ENCODE peak calls at places on chromosomes 11 and 22, in nine cellular contexts. One of them, this sample, is unnamed.

GRCh38 chr11:101128571-101129202 is 926 bp downstream of the PGR start:
- DNase-seq in stimulated activated CD4-positive, alpha-beta T cell treated with anti-CD3 and anti-CD28 coated beads, Interleukin-2, amount 100 ng/mL, for 48 hours: no peak
- DNase-seq in neural crest cell: peak
- DNase-seq in naive thymus-derived CD8-positive, alpha-beta T cell: no peak
- DNase-seq in activated CD8-positive, alpha-beta memory T cell treated with anti-CD3 and anti-CD28 coated beads, Interleukin-2, amount 50 U/mL, for 4 hours: no peak
- DNase-seq in HTR-8/SVneo: peak
- DNase-seq in heart left ventricle: peak
- DNase-seq in hippocampal formation: no peak
- DNase-seq in stimulated activated effector memory CD8-positive, alpha-beta T cell treated with anti-CD3 and anti-CD28 coated beads, Interleukin-12 subunit alpha, Interleukin-12 subunit beta, amount 100 ng/mL, for 72 hours: no peak
- DNase-seq in this sample: peak

GRCh38 chr11:9943346-9944110 is 279.7 kb downstream of the SWAP70 start:
- DNase-seq in heart left ventricle: no peak
- DNase-seq in naive thymus-derived CD8-positive, alpha-beta T cell: no peak
- DNase-seq in neural crest cell: no peak
- DNase-seq in activated CD8-positive, alpha-beta memory T cell treated with anti-CD3 and anti-CD28 coated beads, Interleukin-2, amount 50 U/mL, for 4 hours: no peak
- DNase-seq in hippocampal formation: no peak
- DNase-seq in stimulated activated effector memory CD8-positive, alpha-beta T cell treated with anti-CD3 and anti-CD28 coated beads, Interleukin-12 subunit alpha, Interleukin-12 subunit beta, amount 100 ng/mL, for 72 hours: no peak
- DNase-seq in HTR-8/SVneo: no peak
- DNase-seq in stimulated activated CD4-positive, alpha-beta T cell treated with anti-CD3 and anti-CD28 coated beads, Interleukin-2, amount 100 ng/mL, for 48 hours: no peak
- DNase-seq in this sample: no peak

GRCh38 chr22:49889071-49889470 is 29.2 kb downstream of the ALG12 start:
- DNase-seq in stimulated activated effector memory CD8-positive, alpha-beta T cell treated with anti-CD3 and anti-CD28 coated beads, Interleukin-12 subunit alpha, Interleukin-12 subunit beta, amount 100 ng/mL, for 72 hours: no peak
- DNase-seq in naive thymus-derived CD8-positive, alpha-beta T cell: no peak
- DNase-seq in stimulated activated CD4-positive, alpha-beta T cell treated with anti-CD3 and anti-CD28 coated beads, Interleukin-2, amount 100 ng/mL, for 48 hours: no peak
- DNase-seq in neural crest cell: no peak
- DNase-seq in activated CD8-positive, alpha-beta memory T cell treated with anti-CD3 and anti-CD28 coated beads, Interleukin-2, amount 50 U/mL, for 4 hours: no peak
- DNase-seq in heart left ventricle: no peak
- DNase-seq in HTR-8/SVneo: no peak
- DNase-seq in hippocampal formation: peak
- DNase-seq in this sample: no peak

GRCh38 chr22:39699631-39700348 is 129.2 kb downstream of the CACNA1I start:
- DNase-seq in naive thymus-derived CD8-positive, alpha-beta T cell: no peak
- DNase-seq in neural crest cell: peak
- DNase-seq in hippocampal formation: peak
- DNase-seq in stimulated activated CD4-positive, alpha-beta T cell treated with anti-CD3 and anti-CD28 coated beads, Interleukin-2, amount 100 ng/mL, for 48 hours: no peak
- DNase-seq in stimulated activated effector memory CD8-positive, alpha-beta T cell treated with anti-CD3 and anti-CD28 coated beads, Interleukin-12 subunit alpha, Interleukin-12 subunit beta, amount 100 ng/mL, for 72 hours: no peak
- DNase-seq in HTR-8/SVneo: no peak
- DNase-seq in activated CD8-positive, alpha-beta memory T cell treated with anti-CD3 and anti-CD28 coated beads, Interleukin-2, amount 50 U/mL, for 4 hours: no peak
- DNase-seq in heart left ventricle: no peak
- DNase-seq in this sample: no peak

GRCh38 chr22:27028093-27028492 is 370.7 kb downstream of the MIAT start:
- DNase-seq in heart left ventricle: no peak
- DNase-seq in activated CD8-positive, alpha-beta memory T cell treated with anti-CD3 and anti-CD28 coated beads, Interleukin-2, amount 50 U/mL, for 4 hours: no peak
- DNase-seq in HTR-8/SVneo: no peak
- DNase-seq in stimulated activated CD4-positive, alpha-beta T cell treated with anti-CD3 and anti-CD28 coated beads, Interleukin-2, amount 100 ng/mL, for 48 hours: no peak
- DNase-seq in hippocampal formation: no peak
- DNase-seq in neural crest cell: no peak
- DNase-seq in stimulated activated effector memory CD8-positive, alpha-beta T cell treated with anti-CD3 and anti-CD28 coated beads, Interleukin-12 subunit alpha, Interleukin-12 subunit beta, amount 100 ng/mL, for 72 hours: no peak
- DNase-seq in naive thymus-derived CD8-positive, alpha-beta T cell: no peak
- DNase-seq in this sample: no peak

GRCh38 chr11:8291421-8292350 is 28.0 kb upstream of the LMO1 start:
- DNase-seq in neural crest cell: no peak
- DNase-seq in hippocampal formation: no peak
- DNase-seq in HTR-8/SVneo: no peak
- DNase-seq in heart left ventricle: no peak
- DNase-seq in stimulated activated effector memory CD8-positive, alpha-beta T cell treated with anti-CD3 and anti-CD28 coated beads, Interleukin-12 subunit alpha, Interleukin-12 subunit beta, amount 100 ng/mL, for 72 hours: no peak
- DNase-seq in stimulated activated CD4-positive, alpha-beta T cell treated with anti-CD3 and anti-CD28 coated beads, Interleukin-2, amount 100 ng/mL, for 48 hours: no peak
- DNase-seq in activated CD8-positive, alpha-beta memory T cell treated with anti-CD3 and anti-CD28 coated beads, Interleukin-2, amount 50 U/mL, for 4 hours: no peak
- DNase-seq in naive thymus-derived CD8-positive, alpha-beta T cell: no peak
- DNase-seq in this sample: no peak

GRCh38 chr11:119727523-119728081 is 1.4 kb downstream of the NECTIN1 start:
- DNase-seq in HTR-8/SVneo: no peak
- DNase-seq in stimulated activated CD4-positive, alpha-beta T cell treated with anti-CD3 and anti-CD28 coated beads, Interleukin-2, amount 100 ng/mL, for 48 hours: no peak
- DNase-seq in heart left ventricle: no peak
- DNase-seq in activated CD8-positive, alpha-beta memory T cell treated with anti-CD3 and anti-CD28 coated beads, Interleukin-2, amount 50 U/mL, for 4 hours: peak
- DNase-seq in naive thymus-derived CD8-positive, alpha-beta T cell: no peak
- DNase-seq in stimulated activated effector memory CD8-positive, alpha-beta T cell treated with anti-CD3 and anti-CD28 coated beads, Interleukin-12 subunit alpha, Interleukin-12 subunit beta, amount 100 ng/mL, for 72 hours: no peak
- DNase-seq in hippocampal formation: no peak
- DNase-seq in neural crest cell: peak
- DNase-seq in this sample: peak

GRCh38 chr11:78083036-78083435 is 3.4 kb upstream of the NDUFC2 start:
- DNase-seq in stimulated activated CD4-positive, alpha-beta T cell treated with anti-CD3 and anti-CD28 coated beads, Interleukin-2, amount 100 ng/mL, for 48 hours: no peak
- DNase-seq in hippocampal formation: no peak
- DNase-seq in HTR-8/SVneo: no peak
- DNase-seq in heart left ventricle: no peak
- DNase-seq in naive thymus-derived CD8-positive, alpha-beta T cell: no peak
- DNase-seq in activated CD8-positive, alpha-beta memory T cell treated with anti-CD3 and anti-CD28 coated beads, Interleukin-2, amount 50 U/mL, for 4 hours: no peak
- DNase-seq in stimulated activated effector memory CD8-positive, alpha-beta T cell treated with anti-CD3 and anti-CD28 coated beads, Interleukin-12 subunit alpha, Interleukin-12 subunit beta, amount 100 ng/mL, for 72 hours: no peak
- DNase-seq in neural crest cell: no peak
- DNase-seq in this sample: no peak

GRCh38 chr11:45374130-45374529 is 88.0 kb upstream of the SYT13 start:
- DNase-seq in activated CD8-positive, alpha-beta memory T cell treated with anti-CD3 and anti-CD28 coated beads, Interleukin-2, amount 50 U/mL, for 4 hours: no peak
- DNase-seq in neural crest cell: no peak
- DNase-seq in stimulated activated CD4-positive, alpha-beta T cell treated with anti-CD3 and anti-CD28 coated beads, Interleukin-2, amount 100 ng/mL, for 48 hours: no peak
- DNase-seq in stimulated activated effector memory CD8-positive, alpha-beta T cell treated with anti-CD3 and anti-CD28 coated beads, Interleukin-12 subunit alpha, Interleukin-12 subunit beta, amount 100 ng/mL, for 72 hours: no peak
- DNase-seq in heart left ventricle: no peak
- DNase-seq in hippocampal formation: no peak
- DNase-seq in naive thymus-derived CD8-positive, alpha-beta T cell: no peak
- DNase-seq in HTR-8/SVneo: no peak
- DNase-seq in this sample: no peak

GRCh38 chr22:27997538-27997937 is 78.5 kb upstream of the PITPNB start:
- DNase-seq in heart left ventricle: no peak
- DNase-seq in stimulated activated CD4-positive, alpha-beta T cell treated with anti-CD3 and anti-CD28 coated beads, Interleukin-2, amount 100 ng/mL, for 48 hours: no peak
- DNase-seq in neural crest cell: no peak
- DNase-seq in hippocampal formation: no peak
- DNase-seq in naive thymus-derived CD8-positive, alpha-beta T cell: no peak
- DNase-seq in stimulated activated effector memory CD8-positive, alpha-beta T cell treated with anti-CD3 and anti-CD28 coated beads, Interleukin-12 subunit alpha, Interleukin-12 subunit beta, amount 100 ng/mL, for 72 hours: no peak
- DNase-seq in HTR-8/SVneo: no peak
- DNase-seq in activated CD8-positive, alpha-beta memory T cell treated with anti-CD3 and anti-CD28 coated beads, Interleukin-2, amount 50 U/mL, for 4 hours: no peak
- DNase-seq in this sample: no peak

GRCh38 chr11:108125126-108125525 is 3.8 kb downstream of the ACAT1 start:
- DNase-seq in naive thymus-derived CD8-positive, alpha-beta T cell: no peak
- DNase-seq in neural crest cell: no peak
- DNase-seq in HTR-8/SVneo: no peak
- DNase-seq in stimulated activated effector memory CD8-positive, alpha-beta T cell treated with anti-CD3 and anti-CD28 coated beads, Interleukin-12 subunit alpha, Interleukin-12 subunit beta, amount 100 ng/mL, for 72 hours: no peak
- DNase-seq in stimulated activated CD4-positive, alpha-beta T cell treated with anti-CD3 and anti-CD28 coated beads, Interleukin-2, amount 100 ng/mL, for 48 hours: no peak
- DNase-seq in activated CD8-positive, alpha-beta memory T cell treated with anti-CD3 and anti-CD28 coated beads, Interleukin-2, amount 50 U/mL, for 4 hours: no peak
- DNase-seq in hippocampal formation: no peak
- DNase-seq in heart left ventricle: no peak
- DNase-seq in this sample: no peak

GRCh38 chr11:2234963-2235362 is 35.4 kb downstream of the ASCL2 start:
- DNase-seq in naive thymus-derived CD8-positive, alpha-beta T cell: no peak
- DNase-seq in neural crest cell: no peak
- DNase-seq in stimulated activated CD4-positive, alpha-beta T cell treated with anti-CD3 and anti-CD28 coated beads, Interleukin-2, amount 100 ng/mL, for 48 hours: no peak
- DNase-seq in hippocampal formation: no peak
- DNase-seq in HTR-8/SVneo: no peak
- DNase-seq in stimulated activated effector memory CD8-positive, alpha-beta T cell treated with anti-CD3 and anti-CD28 coated beads, Interleukin-12 subunit alpha, Interleukin-12 subunit beta, amount 100 ng/mL, for 72 hours: no peak
- DNase-seq in heart left ventricle: no peak
- DNase-seq in activated CD8-positive, alpha-beta memory T cell treated with anti-CD3 and anti-CD28 coated beads, Interleukin-2, amount 50 U/mL, for 4 hours: no peak
- DNase-seq in this sample: no peak

GRCh38 chr11:4926607-4927006 is 2.5 kb upstream of the OR51G1 start:
- DNase-seq in activated CD8-positive, alpha-beta memory T cell treated with anti-CD3 and anti-CD28 coated beads, Interleukin-2, amount 50 U/mL, for 4 hours: no peak
- DNase-seq in stimulated activated CD4-positive, alpha-beta T cell treated with anti-CD3 and anti-CD28 coated beads, Interleukin-2, amount 100 ng/mL, for 48 hours: no peak
- DNase-seq in neural crest cell: no peak
- DNase-seq in heart left ventricle: no peak
- DNase-seq in HTR-8/SVneo: no peak
- DNase-seq in hippocampal formation: no peak
- DNase-seq in stimulated activated effector memory CD8-positive, alpha-beta T cell treated with anti-CD3 and anti-CD28 coated beads, Interleukin-12 subunit alpha, Interleukin-12 subunit beta, amount 100 ng/mL, for 72 hours: no peak
- DNase-seq in naive thymus-derived CD8-positive, alpha-beta T cell: no peak
- DNase-seq in this sample: no peak

GRCh38 chr11:57491371-57492061 is 24.0 kb downstream of the SLC43A1 start:
- DNase-seq in stimulated activated effector memory CD8-positive, alpha-beta T cell treated with anti-CD3 and anti-CD28 coated beads, Interleukin-12 subunit alpha, Interleukin-12 subunit beta, amount 100 ng/mL, for 72 hours: peak
- DNase-seq in hippocampal formation: no peak
- DNase-seq in naive thymus-derived CD8-positive, alpha-beta T cell: no peak
- DNase-seq in neural crest cell: peak
- DNase-seq in HTR-8/SVneo: no peak
- DNase-seq in activated CD8-positive, alpha-beta memory T cell treated with anti-CD3 and anti-CD28 coated beads, Interleukin-2, amount 50 U/mL, for 4 hours: peak
- DNase-seq in stimulated activated CD4-positive, alpha-beta T cell treated with anti-CD3 and anti-CD28 coated beads, Interleukin-2, amount 100 ng/mL, for 48 hours: peak
- DNase-seq in heart left ventricle: no peak
- DNase-seq in this sample: peak